ENCODE peak calls at places on chromosomes 5 and 9, in ten cellular contexts. One of them, this sample, is unnamed.

GRCh38 chr5:131171276-131171815 is 602 bp downstream of the LYRM7 start:
- DNase-seq in LoVo: peak; percentile 56
- DNase-seq in head of caudate nucleus: peak; percentile 29
- DNase-seq in A172: peak; percentile 3
- DNase-seq in GM03348: no peak
- DNase-seq in NCI-H1694 treated with DMSO at 0.1 percent for 48 hours: no peak
- DNase-seq in dermis blood vessel endothelial cell: peak; percentile 5
- DNase-seq in EH: peak; percentile 1
- DNase-seq in NCI-H187 treated with DMSO at 0.1 percent for 48 hours: no peak
- DNase-seq in DMS 273 treated with DMSO at 0.1 percent for 48 hours: no peak
- DNase-seq in this sample: peak; percentile 11

GRCh38 chr9:33162721-33163311 is 4.3 kb downstream of the B4GALT1 start:
- DNase-seq in GM03348: peak; percentile 55
- DNase-seq in dermis blood vessel endothelial cell: no peak
- DNase-seq in DMS 273 treated with DMSO at 0.1 percent for 48 hours: no peak
- DNase-seq in A172: no peak
- DNase-seq in NCI-H187 treated with DMSO at 0.1 percent for 48 hours: no peak
- DNase-seq in LoVo: no peak
- DNase-seq in EH: peak; percentile 93
- DNase-seq in head of caudate nucleus: no peak
- DNase-seq in NCI-H1694 treated with DMSO at 0.1 percent for 48 hours: no peak
- DNase-seq in this sample: peak; percentile 68

GRCh38 chr5:161847896-161848510 is at the start of gene GABRA1:
- DNase-seq in NCI-H187 treated with DMSO at 0.1 percent for 48 hours: no peak
- DNase-seq in NCI-H1694 treated with DMSO at 0.1 percent for 48 hours: peak; percentile 21
- DNase-seq in DMS 273 treated with DMSO at 0.1 percent for 48 hours: no peak
- DNase-seq in A172: no peak
- DNase-seq in EH: no peak
- DNase-seq in GM03348: no peak
- DNase-seq in head of caudate nucleus: peak; percentile 55
- DNase-seq in LoVo: no peak
- DNase-seq in dermis blood vessel endothelial cell: no peak
- DNase-seq in this sample: no peak

GRCh38 chr5:42993516-42994284 is 46.4 kb downstream of the ANXA2R start:
- DNase-seq in LoVo: no peak
- DNase-seq in NCI-H1694 treated with DMSO at 0.1 percent for 48 hours: no peak
- DNase-seq in GM03348: no peak
- DNase-seq in head of caudate nucleus: no peak
- DNase-seq in DMS 273 treated with DMSO at 0.1 percent for 48 hours: no peak
- DNase-seq in EH: peak; percentile 76
- DNase-seq in dermis blood vessel endothelial cell: peak; percentile 90
- DNase-seq in NCI-H187 treated with DMSO at 0.1 percent for 48 hours: no peak
- DNase-seq in A172: peak; percentile 45
- DNase-seq in this sample: peak; percentile 65

GRCh38 chr5:67537439-67538342 is 341.1 kb upstream of the CD180 start:
- DNase-seq in A172: peak; percentile 20
- DNase-seq in LoVo: no peak
- DNase-seq in EH: peak; percentile 41
- DNase-seq in NCI-H1694 treated with DMSO at 0.1 percent for 48 hours: no peak
- DNase-seq in GM03348: peak; percentile 23
- DNase-seq in dermis blood vessel endothelial cell: no peak
- DNase-seq in NCI-H187 treated with DMSO at 0.1 percent for 48 hours: no peak
- DNase-seq in DMS 273 treated with DMSO at 0.1 percent for 48 hours: no peak
- DNase-seq in head of caudate nucleus: no peak
- DNase-seq in this sample: peak; percentile 18

GRCh38 chr5:65041296-65042158 is 272.8 kb downstream of the CWC27 start:
- DNase-seq in head of caudate nucleus: no peak
- DNase-seq in LoVo: no peak
- DNase-seq in GM03348: peak; percentile 64
- DNase-seq in NCI-H1694 treated with DMSO at 0.1 percent for 48 hours: no peak
- DNase-seq in DMS 273 treated with DMSO at 0.1 percent for 48 hours: no peak
- DNase-seq in dermis blood vessel endothelial cell: peak; percentile 68
- DNase-seq in EH: peak; percentile 70
- DNase-seq in A172: no peak
- DNase-seq in NCI-H187 treated with DMSO at 0.1 percent for 48 hours: no peak
- DNase-seq in this sample: peak; percentile 64

GRCh38 chr5:1037123-1037670 is 28.6 kb downstream of the NKD2 start:
- DNase-seq in A172: no peak
- DNase-seq in NCI-H187 treated with DMSO at 0.1 percent for 48 hours: no peak
- DNase-seq in NCI-H1694 treated with DMSO at 0.1 percent for 48 hours: peak; percentile 7
- DNase-seq in head of caudate nucleus: no peak
- DNase-seq in EH: no peak
- DNase-seq in dermis blood vessel endothelial cell: no peak
- DNase-seq in LoVo: no peak
- DNase-seq in DMS 273 treated with DMSO at 0.1 percent for 48 hours: no peak
- DNase-seq in GM03348: no peak
- DNase-seq in this sample: no peak

GRCh38 chr5:172559004-172559932 is 81.8 kb upstream of the NEURL1B start:
- DNase-seq in EH: peak; percentile 94
- DNase-seq in LoVo: no peak
- DNase-seq in GM03348: peak; percentile 76
- DNase-seq in head of caudate nucleus: peak; percentile 48
- DNase-seq in NCI-H187 treated with DMSO at 0.1 percent for 48 hours: no peak
- DNase-seq in dermis blood vessel endothelial cell: no peak
- DNase-seq in NCI-H1694 treated with DMSO at 0.1 percent for 48 hours: peak; percentile 27
- DNase-seq in DMS 273 treated with DMSO at 0.1 percent for 48 hours: no peak
- DNase-seq in A172: peak; percentile 89
- DNase-seq in this sample: peak; percentile 94

GRCh38 chr5:168288349-168289245 is 2.8 kb upstream of the WWC1 start:
- DNase-seq in A172: peak; percentile 77
- DNase-seq in NCI-H187 treated with DMSO at 0.1 percent for 48 hours: no peak
- DNase-seq in dermis blood vessel endothelial cell: no peak
- DNase-seq in LoVo: peak; percentile 94
- DNase-seq in DMS 273 treated with DMSO at 0.1 percent for 48 hours: no peak
- DNase-seq in EH: no peak
- DNase-seq in head of caudate nucleus: no peak
- DNase-seq in NCI-H1694 treated with DMSO at 0.1 percent for 48 hours: no peak
- DNase-seq in GM03348: no peak
- DNase-seq in this sample: no peak

GRCh38 chr5:45017568-45017967 is 208.8 kb downstream of the MRPS30 start:
- DNase-seq in EH: no peak
- DNase-seq in GM03348: no peak
- DNase-seq in A172: no peak
- DNase-seq in head of caudate nucleus: no peak
- DNase-seq in dermis blood vessel endothelial cell: no peak
- DNase-seq in NCI-H1694 treated with DMSO at 0.1 percent for 48 hours: no peak
- DNase-seq in DMS 273 treated with DMSO at 0.1 percent for 48 hours: no peak
- DNase-seq in NCI-H187 treated with DMSO at 0.1 percent for 48 hours: no peak
- DNase-seq in LoVo: no peak
- DNase-seq in this sample: no peak

GRCh38 chr5:15021286-15022046 is 149.9 kb upstream of the ANKH start:
- DNase-seq in DMS 273 treated with DMSO at 0.1 percent for 48 hours: no peak
- DNase-seq in dermis blood vessel endothelial cell: no peak
- DNase-seq in A172: peak; percentile 91
- DNase-seq in GM03348: peak; percentile 89
- DNase-seq in head of caudate nucleus: no peak
- DNase-seq in LoVo: no peak
- DNase-seq in EH: peak; percentile 93
- DNase-seq in NCI-H1694 treated with DMSO at 0.1 percent for 48 hours: no peak
- DNase-seq in NCI-H187 treated with DMSO at 0.1 percent for 48 hours: no peak
- DNase-seq in this sample: peak; percentile 81

GRCh38 chr5:155625897-155626543 is 612.5 kb downstream of the KIF4B start:
- DNase-seq in dermis blood vessel endothelial cell: no peak
- DNase-seq in A172: no peak
- DNase-seq in LoVo: no peak
- DNase-seq in NCI-H187 treated with DMSO at 0.1 percent for 48 hours: no peak
- DNase-seq in DMS 273 treated with DMSO at 0.1 percent for 48 hours: no peak
- DNase-seq in EH: no peak
- DNase-seq in GM03348: no peak
- DNase-seq in NCI-H1694 treated with DMSO at 0.1 percent for 48 hours: no peak
- DNase-seq in head of caudate nucleus: no peak
- DNase-seq in this sample: no peak

GRCh38 chr9:134226221-134226930 is 62.0 kb upstream of the RNU6ATAC start:
- DNase-seq in EH: peak; percentile 75
- DNase-seq in dermis blood vessel endothelial cell: no peak
- DNase-seq in A172: no peak
- DNase-seq in NCI-H1694 treated with DMSO at 0.1 percent for 48 hours: no peak
- DNase-seq in GM03348: no peak
- DNase-seq in LoVo: no peak
- DNase-seq in NCI-H187 treated with DMSO at 0.1 percent for 48 hours: no peak
- DNase-seq in head of caudate nucleus: no peak
- DNase-seq in DMS 273 treated with DMSO at 0.1 percent for 48 hours: no peak
- DNase-seq in this sample: peak; percentile 37

GRCh38 chr5:132506094-132506692 is 15.6 kb upstream of the IRF1 start:
- DNase-seq in head of caudate nucleus: peak; percentile 41
- DNase-seq in NCI-H187 treated with DMSO at 0.1 percent for 48 hours: no peak
- DNase-seq in NCI-H1694 treated with DMSO at 0.1 percent for 48 hours: no peak
- DNase-seq in EH: peak; percentile 97
- DNase-seq in LoVo: peak; percentile 43
- DNase-seq in DMS 273 treated with DMSO at 0.1 percent for 48 hours: peak; percentile 21
- DNase-seq in dermis blood vessel endothelial cell: peak; percentile 77
- DNase-seq in GM03348: peak; percentile 90
- DNase-seq in A172: peak; percentile 86
- DNase-seq in this sample: peak; percentile 96

This sample was measured in EL.